ENCODE peak calls at places on chromosomes 11 and 22, in seven cellular contexts. U is spleen, K is GM12878, P is tibial artery, J is cardiac muscle cell, V is WERI-Rb-1, G is heart right ventricle. T is an unnamed sample.

GRCh38 chr11:1654388-1655167 is 25.0 kb downstream of the KRTAP5-5 start:
- DNase-seq in U (peak), V (no peak), P (peak), J (no peak), K (no peak), G (no peak), T (no peak)

GRCh38 chr22:48744967-48745841 is 1082.5 kb downstream of the BRD1 start:
- DNase-seq in G (no peak), V (no peak), P (no peak), J (no peak), K (no peak), U (peak), T (no peak)

GRCh38 chr22:38069372-38070249 is 12.4 kb downstream of the PICK1 start:
- DNase-seq in V (peak), P (peak), G (peak), U (no peak), J (peak), K (no peak), T (peak)

GRCh38 chr11:61959026-61959608 is 8.3 kb downstream of the FTH1 start:
- DNase-seq in U (peak), G (no peak), J (no peak), K (no peak), V (no peak), P (peak), T (no peak)

GRCh38 chr22:27642104-27642800 is 159.3 kb downstream of the MN1 start:
- DNase-seq in U (peak), J (no peak), P (no peak), G (no peak), V (no peak), K (no peak), T (no peak)

GRCh38 chr11:125262825-125263218 is 98.3 kb downstream of the PKNOX2 start:
- DNase-seq in G (no peak), U (no peak), J (peak), K (no peak), V (no peak), P (no peak), T (peak)

GRCh38 chr11:3133456-3134217 is 31.5 kb downstream of the OSBPL5 start:
- DNase-seq in G (no peak), V (no peak), U (peak), J (no peak), P (peak), K (no peak), T (no peak)

GRCh38 chr22:46366801-46367706 is 31.5 kb downstream of the TRMU start:
- DNase-seq in G (no peak), V (no peak), P (no peak), J (no peak), K (no peak), U (peak), T (no peak)

GRCh38 chr11:118142809-118143208 is 9.8 kb downstream of the SCN4B start:
- DNase-seq in G (no peak), P (no peak), K (no peak), V (no peak), U (peak), J (no peak), T (no peak)

GRCh38 chr22:37697540-37697835 is 640 bp downstream of the TRIOBP start:
- DNase-seq in G (no peak), K (no peak), P (no peak), J (no peak), U (no peak), V (no peak), T (no peak)

GRCh38 chr11:19433367-19433766 is 192.6 kb upstream of the E2F8 start:
- DNase-seq in U (no peak), J (no peak), V (no peak), G (no peak), K (peak), P (no peak), T (no peak)

GRCh38 chr11:119629834-119630624 is 99.0 kb downstream of the NECTIN1 start:
- DNase-seq in J (no peak), V (no peak), P (no peak), K (no peak), U (no peak), G (no peak), T (no peak)

GRCh38 chr11:92920295-92920694 is 49.2 kb upstream of the MTNR1B start:
- DNase-seq in G (no peak), U (no peak), P (no peak), K (no peak), V (no peak), J (no peak), T (no peak)

GRCh38 chr11:120343429-120343828 is 7.2 kb downstream of the ARHGEF12 start:
- DNase-seq in P (no peak), G (peak), V (no peak), J (no peak), U (no peak), K (peak), T (no peak)

GRCh38 chr11:3959015-3959917 is 103.8 kb downstream of the STIM1 start:
- DNase-seq in U (no peak), G (no peak), K (no peak), P (no peak), V (no peak), J (no peak), T (peak)

GRCh38 chr11:60155928-60156327 is 27.0 kb downstream of the MS4A6A start:
- DNase-seq in V (no peak), P (no peak), J (no peak), G (no peak), K (no peak), U (no peak), T (no peak)

GRCh38 chr11:78564037-78564888 is 10.4 kb downstream of the NARS2 start:
- DNase-seq in U (no peak), G (peak), K (peak), P (no peak), J (peak), V (peak), T (peak)

GRCh38 chr11:95849087-95849825 is 59.0 kb downstream of the CEP57 start:
- DNase-seq in J (peak), P (peak), V (peak), K (no peak), U (no peak), G (peak), T (peak)

GRCh38 chr11:64151337-64151736 is 14.6 kb downstream of the MACROD1 start:
- DNase-seq in P (no peak), J (no peak), G (no peak), U (no peak), V (no peak), K (no peak), T (no peak)

GRCh38 chr11:64153831-64154230 is 12.1 kb downstream of the MACROD1 start:
- DNase-seq in P (no peak), G (no peak), U (peak), K (no peak), V (peak), J (no peak), T (no peak)

GRCh38 chr11:64150051-64150450 is 15.9 kb downstream of the MACROD1 start:
- DNase-seq in U (no peak), V (no peak), P (no peak), G (no peak), J (no peak), K (no peak), T (no peak)

GRCh38 chr11:64150481-64151239 is 15.3 kb downstream of the MACROD1 start:
- DNase-seq in V (no peak), J (no peak), K (no peak), P (no peak), U (peak), G (peak), T (no peak)

GRCh38 chr11:64152841-64153691 is 12.8 kb downstream of the MACROD1 start:
- DNase-seq in K (no peak), J (peak), V (peak), G (peak), U (peak), P (peak), T (peak)
- H3K4me3 ChIP-seq in K (no peak), J (no peak), V (no peak), G (no peak), U (no peak), P (no peak), T (no peak)

GRCh38 chr22:45009881-45010531 is at the start of gene PHF21B:
- DNase-seq in U (no peak), G (peak), V (peak), J (peak), K (no peak), P (no peak), T (peak)
- TF ChIP-seq CTCF in U (no peak), G (no peak), V (no peak), J (no peak), K (no peak), P (no peak), T (no peak)

DNA sequence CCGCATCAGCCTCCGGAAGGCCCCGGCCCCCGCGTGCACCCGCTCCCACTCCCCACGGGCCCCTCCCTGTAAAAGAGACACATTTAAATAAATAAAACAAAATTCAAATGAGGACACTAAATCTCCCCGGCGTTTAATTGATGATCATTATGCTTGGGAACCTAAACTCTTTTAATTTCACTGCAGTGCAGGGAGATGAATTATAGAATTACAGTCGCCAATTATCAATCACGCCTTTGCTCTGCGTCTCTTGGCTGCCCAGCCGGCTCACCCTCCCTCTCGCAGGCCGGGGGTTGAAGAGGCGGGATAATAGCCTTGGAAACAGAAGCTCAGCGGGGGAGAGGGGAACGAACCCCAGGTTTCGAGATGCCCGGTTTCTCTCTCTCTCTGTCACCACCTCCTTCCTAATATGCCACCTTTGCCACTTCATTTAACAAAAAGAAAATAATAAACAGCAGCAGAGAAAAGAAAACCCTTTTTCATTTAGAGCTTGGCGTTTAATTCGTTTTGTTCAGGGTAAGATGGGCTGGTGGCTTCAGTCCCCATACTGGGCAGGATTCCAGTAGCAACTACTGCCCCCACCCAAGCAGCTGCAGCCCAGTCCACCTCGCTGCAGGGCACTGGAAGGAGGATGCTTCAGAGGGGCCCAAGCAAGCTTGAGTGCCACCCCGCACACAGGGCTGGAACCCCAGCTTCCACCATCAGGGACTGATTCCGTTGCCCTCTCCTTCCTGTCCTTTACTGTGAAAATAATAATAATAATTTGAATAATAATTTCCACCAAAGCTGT is 271.8 kb downstream of the BUD13 start:
- DNase-seq in U (no peak), V (peak), J (no peak), K (no peak), P (peak), G (no peak), T (no peak)
- H3K4me3 ChIP-seq in U (no peak), V (peak), J (no peak), K (no peak), P (no peak), G (no peak), T (no peak)

DNA sequence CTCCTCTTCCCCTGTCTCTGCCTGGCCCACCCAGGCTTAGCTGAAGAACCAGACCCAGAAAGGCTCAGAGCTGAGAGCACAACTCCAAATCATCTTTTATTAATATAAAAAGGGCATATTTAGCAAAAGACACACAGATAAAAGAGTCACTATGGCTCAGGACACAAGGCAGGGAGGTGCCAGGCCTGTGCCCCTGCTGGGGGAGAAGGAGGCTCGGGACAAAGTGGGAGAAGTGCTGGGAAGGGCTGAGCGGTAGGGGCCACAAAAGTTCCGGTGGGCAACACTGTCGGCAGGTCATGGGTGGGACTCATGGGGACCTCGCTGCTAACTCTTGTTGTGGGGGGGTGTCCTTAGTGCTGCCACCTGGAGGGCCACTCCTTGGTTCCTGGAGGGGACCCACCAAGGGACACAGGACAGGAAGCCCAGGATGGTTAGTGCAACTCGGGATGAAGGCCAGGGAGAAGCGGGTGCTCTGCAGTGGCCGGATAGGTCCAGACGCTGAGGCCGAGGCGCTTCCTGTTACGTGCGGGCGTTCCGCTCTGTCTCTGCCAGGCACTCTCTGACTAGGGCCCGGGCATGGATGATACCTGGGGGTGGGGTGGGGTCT is 1.4 kb upstream of the PITPNM1 start:
- DNase-seq in K (no peak), P (peak), J (no peak), U (no peak), V (no peak), G (no peak), T (no peak)
- TF ChIP-seq CTCF in K (no peak), P (no peak), J (no peak), U (no peak), V (no peak), G (peak), T (no peak)

GRCh38 chr11:103878646-103879045 is 157.8 kb upstream of the DDI1 start:
- DNase-seq in V (no peak), P (no peak), K (no peak), J (no peak), U (no peak), G (no peak), T (no peak)
- H3K4me3 ChIP-seq in V (no peak), P (no peak), K (no peak), J (no peak), U (no peak), G (no peak), T (no peak)

DNA sequence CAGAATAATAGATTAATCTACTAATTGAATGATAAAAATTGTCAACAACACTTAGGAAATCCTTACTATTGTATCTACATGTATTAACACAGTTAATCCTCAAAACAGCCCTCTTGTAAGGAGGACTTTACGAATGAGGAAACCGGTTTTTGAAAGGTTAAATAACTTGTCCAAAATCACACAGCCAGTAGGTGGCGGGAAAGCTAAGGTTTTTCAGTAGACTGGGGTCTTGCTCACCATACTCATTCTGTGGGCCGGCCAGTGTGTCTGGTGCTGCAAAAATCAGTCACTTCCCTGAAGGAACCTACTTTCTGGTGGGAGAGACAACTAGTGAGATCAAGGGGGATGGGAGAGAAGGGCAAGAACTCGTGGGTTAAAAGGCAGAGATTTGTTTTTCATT is 3.8 kb downstream of the DCPS start:
- DNase-seq in P (no peak), V (peak), K (no peak), J (peak), G (no peak), U (no peak), T (peak)
- TF ChIP-seq CTCF in P (peak), V (peak), K (peak), J (peak), G (no peak), U (no peak), T (peak)